ENCODE peak calls at places on chromosomes 11 and 22, in seven cellular contexts. T, O, W, H, Z, I and K are unnamed samples.

GRCh38 chr11:45366839-45367238 is 80.7 kb upstream of the SYT13 start:
- DNase-seq in O (no peak), W (no peak), Z (peak), T (no peak), H (no peak), I (no peak), K (no peak)

GRCh38 chr11:58133329-58134076 is 8.2 kb upstream of the OR9I1 start:
- DNase-seq in I (no peak), H (no peak), T (no peak), O (peak), W (no peak), Z (no peak), K (no peak)

GRCh38 chr22:33274214-33274828 is 216.1 kb upstream of the SYN3 start:
- DNase-seq in W (no peak), Z (peak), O (peak), H (peak), I (no peak), T (no peak), K (peak)

GRCh38 chr11:107928767-107929507 is 689 bp downstream of the RAB39A start:
- DNase-seq in I (no peak), T (no peak), Z (peak), W (no peak), H (no peak), O (no peak), K (no peak)

GRCh38 chr11:83140691-83141455 is 16.1 kb upstream of the PCF11 start:
- DNase-seq in W (no peak), H (no peak), T (no peak), O (peak), Z (no peak), I (no peak), K (no peak)

GRCh38 chr11:57905439-57905838 is 118.2 kb upstream of the OR9Q1 start:
- DNase-seq in T (no peak), H (no peak), O (no peak), Z (no peak), W (no peak), I (no peak), K (no peak)

GRCh38 chr11:75986966-75987365 is 172.0 kb downstream of the UVRAG start:
- DNase-seq in I (no peak), Z (no peak), W (no peak), O (no peak), T (no peak), H (peak), K (no peak)

GRCh38 chr11:83823461-83824025 is 537.4 kb upstream of the CCDC90B start:
- DNase-seq in H (no peak), W (no peak), T (no peak), O (no peak), I (no peak), Z (no peak), K (peak)

GRCh38 chr11:44498524-44498923 is 66.9 kb upstream of the CD82 start:
- DNase-seq in W (no peak), I (peak), H (no peak), O (no peak), T (no peak), Z (no peak), K (no peak)

GRCh38 chr11:70574725-70575347 is 176.5 kb downstream of the CTTN start:
- DNase-seq in Z (no peak), W (no peak), H (no peak), T (no peak), O (peak), I (no peak), K (no peak)

GRCh38 chr11:120471131-120471530 is 40.4 kb upstream of the GRIK4 start:
- DNase-seq in O (no peak), H (peak), Z (no peak), W (peak), T (no peak), I (no peak), K (peak)

GRCh38 chr11:27209562-27210005 is 153.4 kb downstream of the CCDC34 start:
- DNase-seq in W (peak), O (peak), I (no peak), H (peak), T (no peak), Z (peak), K (peak)

GRCh38 chr11:128422576-128423370 is 164.6 kb downstream of the ETS1 start:
- DNase-seq in Z (peak), T (peak), O (no peak), H (no peak), I (no peak), W (no peak), K (no peak)

GRCh38 chr11:65502274-65502851 is 3.5 kb downstream of the MALAT1 start:
- DNase-seq in H (peak), T (no peak), Z (no peak), O (no peak), W (peak), I (no peak), K (peak)

GRCh38 chr11:118373263-118373662 is 13.9 kb downstream of the UBE4A start:
- DNase-seq in H (no peak), W (no peak), T (no peak), I (no peak), O (no peak), Z (no peak), K (no peak)

GRCh38 chr11:18617688-18618340 is 16.3 kb downstream of the SPTY2D1 start:
- DNase-seq in H (peak), W (peak), Z (no peak), I (no peak), T (peak), O (no peak), K (peak)

GRCh38 chr11:44309483-44310197 is at the start of gene ALX4:
- DNase-seq in Z (peak), T (no peak), W (no peak), O (no peak), H (no peak), I (peak), K (peak)

GRCh38 chr11:660681-661444 is 23.8 kb downstream of the DRD4 start:
- DNase-seq in H (no peak), T (no peak), Z (no peak), I (no peak), W (no peak), O (no peak), K (no peak)

GRCh38 chr11:78000193-78000592 is 5.7 kb upstream of the INTS4 start:
- DNase-seq in I (no peak), W (peak), H (peak), T (no peak), Z (peak), O (peak), K (peak)